ENCODE peak calls at places on chromosomes 3 and 15, in nine cellular contexts. Y, Z, N, K, J, X, D, B and H are unnamed samples.

GRCh38 chr3:28951773-28952556 is 328.9 kb upstream of the RBMS3 start:
- DNase-seq in Z (no peak), N (no peak), B (no peak), X (no peak), Y (no peak), K (no peak), D (no peak), J (no peak), H (no peak)

GRCh38 chr3:112409061-112409460 is 76.1 kb downstream of the CD200 start:
- DNase-seq in D (no peak), J (no peak), X (no peak), Z (no peak), B (no peak), K (no peak), N (no peak), Y (no peak), H (no peak)

GRCh38 chr3:13193320-13194284 is 120.4 kb upstream of the IQSEC1 start:
- DNase-seq in B (no peak), N (no peak), K (no peak), Y (no peak), X (peak; percentile 94), J (no peak), D (no peak), Z (no peak), H (no peak)

GRCh38 chr3:69665026-69665739 is 74.1 kb upstream of the MITF start:
- DNase-seq in K (no peak), J (no peak), Z (no peak), N (no peak), D (no peak), B (no peak), Y (no peak), X (peak; percentile 48), H (no peak)

GRCh38 chr3:162368377-162368776 is 871.8 kb downstream of the OTOL1 start:
- DNase-seq in X (no peak), D (no peak), Y (no peak), Z (no peak), K (no peak), J (no peak), B (no peak), N (no peak), H (no peak)

GRCh38 chr3:42013652-42014442 is 51.9 kb upstream of the ULK4 start:
- DNase-seq in Z (peak; percentile 65), D (peak; percentile 45), B (no peak), X (peak; percentile 26), K (no peak), J (no peak), N (no peak), Y (peak; percentile 23), H (peak; percentile 42)

GRCh38 chr3:191357909-191358308 is 27.6 kb upstream of the UTS2B start:
- DNase-seq in X (no peak), B (no peak), N (no peak), J (no peak), K (no peak), D (no peak), Y (no peak), Z (no peak), H (no peak)

GRCh38 chr15:83472797-83473196 is 25.7 kb downstream of the SH3GL3 start:
- DNase-seq in B (no peak), D (no peak), Y (no peak), K (no peak), J (no peak), N (no peak), Z (no peak), X (no peak), H (no peak)

GRCh38 chr3:32340039-32340438 is 51.6 kb upstream of the CMTM7 start:
- DNase-seq in B (peak; percentile 28), K (no peak), J (no peak), Y (no peak), X (no peak), D (no peak), Z (no peak), N (peak; percentile 7), H (peak; percentile 67)

GRCh38 chr3:154228561-154229216 is 95.6 kb downstream of the DHX36 start:
- DNase-seq in Y (no peak), N (no peak), Z (no peak), X (no peak), K (no peak), J (no peak), D (no peak), B (no peak), H (no peak)

GRCh38 chr15:44427756-44428724 is 611 bp downstream of the CTDSPL2 start:
- DNase-seq in B (no peak), Z (no peak), Y (no peak), X (no peak), N (peak; percentile 7), K (no peak), J (no peak), D (peak; percentile 71), H (no peak)

GRCh38 chr3:16508242-16508575 is 5.3 kb downstream of the RFTN1 start:
- DNase-seq in Y (no peak), Z (no peak), D (no peak), X (no peak), K (no peak), N (no peak), B (no peak), J (no peak), H (no peak)

GRCh38 chr15:42493694-42494093 is 1.7 kb upstream of the SNAP23 start:
- DNase-seq in J (no peak), Y (no peak), K (no peak), D (no peak), X (no peak), Z (no peak), B (no peak), N (no peak), H (no peak)

GRCh38 chr15:42491540-42492225 is 742 bp upstream of the ZNF106 start:
- DNase-seq in Y (no peak), X (peak; percentile 49), K (peak; percentile 24), N (peak; percentile 72), D (no peak), B (peak; percentile 74), Z (no peak), J (no peak), H (no peak)

GRCh38 chr15:42490246-42490742 is 647 bp downstream of the ZNF106 start:
- DNase-seq in Z (no peak), N (peak; percentile 4), D (no peak), B (no peak), J (no peak), X (no peak), Y (no peak), K (no peak), H (peak; percentile 39)

GRCh38 chr15:42494998-42495360 is 455 bp upstream of the SNAP23 start:
- DNase-seq in K (peak; percentile 23), J (no peak), Y (no peak), Z (no peak), B (peak; percentile 71), D (no peak), N (peak; percentile 76), X (no peak), H (no peak)

GRCh38 chr15:42490743-42491539 is at the start of gene ZNF106:
- DNase-seq in N (peak; percentile 91), Y (peak; percentile 87), J (peak; percentile 26), K (peak; percentile 58), Z (peak; percentile 92), X (peak; percentile 84), D (peak; percentile 92), B (peak; percentile 92), H (peak; percentile 94)
- TF ChIP-seq CTCF in N (peak; percentile 18), Y (peak; percentile 29), J (no peak), K (peak; percentile 30), Z (peak; percentile 18), X (no peak), D (no peak), B (peak; percentile 39), H (peak; percentile 13)

GRCh38 chr3:151468284-151468917 is 7.5 kb upstream of the IGSF10 start:
- DNase-seq in K (no peak), N (peak; percentile 63), J (no peak), D (no peak), B (peak; percentile 48), Z (no peak), Y (peak; percentile 28), X (peak; percentile 43), H (peak; percentile 52)

GRCh38 chr3:151462278-151462779 is 1.5 kb upstream of the IGSF10 start:
- DNase-seq in N (no peak), J (no peak), Y (no peak), Z (no peak), K (no peak), B (no peak), X (no peak), D (no peak), H (no peak)

DNA sequence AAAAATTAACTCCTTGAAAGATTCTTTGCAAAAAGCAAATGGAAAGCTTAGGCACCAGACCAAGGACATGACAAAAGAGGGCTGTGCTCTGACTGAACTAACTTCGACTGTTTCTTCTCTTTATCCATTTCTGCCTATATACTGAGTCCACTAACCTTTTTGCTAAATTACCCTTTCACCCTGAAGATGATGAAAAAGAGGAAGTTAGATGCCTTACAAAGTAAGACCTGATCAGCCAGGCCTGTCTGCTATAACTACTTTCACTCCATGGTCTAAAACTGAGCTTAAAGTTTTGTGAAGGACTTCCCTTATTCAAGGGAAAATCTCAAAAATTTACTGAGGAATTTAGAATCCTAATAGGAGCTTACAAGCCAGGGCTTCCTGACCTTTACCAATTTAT is 6.2 kb upstream of the IGSF10 start:
- DNase-seq in J (no peak), Y (no peak), Z (no peak), B (no peak), D (no peak), N (no peak), K (no peak), X (no peak), H (no peak)
- TF ChIP-seq CTCF in J (no peak), Y (no peak), Z (no peak), B (no peak), D (no peak), N (no peak), K (no peak), X (no peak), H (no peak)

DNA sequence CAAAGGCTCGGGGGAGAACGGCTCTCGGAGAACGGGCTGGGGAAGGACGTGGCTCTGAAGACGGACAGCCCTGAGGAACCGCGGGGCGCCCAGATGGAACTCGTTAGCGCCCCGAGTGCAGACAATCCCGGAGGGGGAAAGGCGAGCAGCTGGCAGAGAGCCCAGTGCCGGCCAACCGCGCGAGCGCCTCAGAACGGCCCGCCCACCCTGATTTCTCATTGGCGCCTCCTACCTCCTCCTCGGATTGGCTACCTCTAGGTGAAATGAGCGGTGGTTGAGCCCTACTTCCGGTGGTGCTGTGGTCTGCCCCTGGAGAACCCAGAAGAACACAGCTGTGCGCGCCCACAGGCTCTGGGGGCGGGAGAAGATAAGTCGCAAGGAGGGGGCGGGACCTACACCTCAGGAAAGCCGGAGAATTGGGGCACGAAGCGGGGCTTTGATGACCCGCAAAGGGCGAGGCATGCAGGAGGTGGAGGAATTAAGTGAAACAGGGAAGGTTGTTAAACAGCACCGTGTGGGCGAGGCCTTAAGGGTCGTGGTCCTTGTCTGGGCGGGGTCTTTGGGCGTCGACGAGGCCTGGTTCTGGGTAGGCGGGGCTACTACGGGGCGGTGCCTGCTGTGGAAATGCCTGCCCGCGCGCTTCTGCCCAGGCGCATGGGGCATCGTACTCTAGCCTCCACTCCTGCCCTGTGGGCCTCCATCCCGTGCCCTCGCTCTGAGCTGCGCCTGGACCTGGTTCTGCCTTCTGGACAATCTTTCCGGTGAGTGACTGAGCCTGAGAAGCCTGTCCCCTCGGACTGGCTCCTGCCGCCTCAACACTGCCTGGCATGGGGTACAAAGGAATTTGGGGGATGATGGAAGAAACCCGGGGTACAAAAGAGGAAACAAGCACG is at the start of gene OGG1:
- DNase-seq in Z (peak; percentile 93), J (peak; percentile 95), B (peak; percentile 99), X (peak; percentile 96), K (peak; percentile 84), D (peak; percentile 96), N (peak; percentile 98), Y (peak; percentile 86), H (peak; percentile 99)
- TF ChIP-seq CTCF in Z (no peak), J (no peak), B (peak; percentile 35), X (no peak), K (no peak), D (no peak), N (no peak), Y (no peak), H (no peak)

GRCh38 chr3:181862502-181862901 is 150.8 kb downstream of the SOX2 start:
- DNase-seq in Y (no peak), Z (no peak), B (no peak), N (no peak), D (no peak), X (no peak), J (no peak), K (no peak), H (no peak)
- TF ChIP-seq CTCF in Y (no peak), Z (no peak), B (no peak), N (no peak), D (no peak), X (no peak), J (no peak), K (no peak), H (no peak)